ENCODE peak calls at places on chromosomes 2 and 18, in six cellular contexts. F is H9, S is IMR-90, G is mesenchymal stem cell, K is trophoblast cell, I is H1. M is an unnamed sample.
A peak's percentile ranks its signal among the peaks of the same experiment; 100 is the strongest.

GRCh38 chr2:190695739-190696138 is 46.9 kb downstream of the NAB1 start:
- DNase-seq in F (no peak), S (peak; percentile 17), G (no peak), K (no peak), I (no peak), M (no peak)

GRCh38 chr18:55790296-55790695 is 202.3 kb upstream of the TCF4 start:
- DNase-seq in F (no peak), S (peak; percentile 90), G (peak; percentile 83), K (peak; percentile 88), I (no peak), M (no peak)

GRCh38 chr18:59631583-59632181 is 65.5 kb downstream of the CCBE1 start:
- DNase-seq in F (peak; percentile 52), S (peak; percentile 58), G (peak; percentile 30), K (peak; percentile 61), I (peak; percentile 59), M (peak; percentile 49)

GRCh38 chr2:31434911-31435310 is 20.4 kb upstream of the XDH start:
- DNase-seq in F (no peak), S (peak; percentile 17), G (no peak), K (peak; percentile 5), I (no peak), M (no peak)

GRCh38 chr2:217231212-217231611 is 371.3 kb upstream of the TNP1 start:
- DNase-seq in F (no peak), S (peak; percentile 63), G (no peak), K (peak; percentile 40), I (no peak), M (no peak)

GRCh38 chr2:37084797-37085196 is 479 bp downstream of the GPATCH11 start:
- DNase-seq in F (no peak), S (no peak), G (no peak), K (no peak), I (no peak), M (no peak)

GRCh38 chr18:12598181-12598921 is 59.6 kb downstream of the SPIRE1 start:
- DNase-seq in F (no peak), S (peak; percentile 57), G (peak; percentile 48), K (peak; percentile 78), I (no peak), M (no peak)

GRCh38 chr2:3246928-3247714 is 130.5 kb downstream of the EIPR1 start:
- DNase-seq in F (no peak), S (no peak), G (no peak), K (no peak), I (no peak), M (no peak)

GRCh38 chr2:34104601-34105000 is 505.5 kb upstream of the FAM98A start:
- DNase-seq in F (no peak), S (peak; percentile 23), G (peak; percentile 17), K (no peak), I (no peak), M (no peak)

GRCh38 chr2:15082105-15083058 is 449.9 kb downstream of the LRATD1 start:
- DNase-seq in F (no peak), S (no peak), G (no peak), K (no peak), I (no peak), M (no peak)

GRCh38 chr2:72389447-72389846 is 241.8 kb upstream of the CYP26B1 start:
- DNase-seq in F (no peak), S (no peak), G (no peak), K (no peak), I (no peak), M (no peak)

GRCh38 chr2:60174146-60174545 is 379.3 kb downstream of the BCL11A start:
- DNase-seq in F (no peak), S (no peak), G (no peak), K (no peak), I (no peak), M (no peak)

GRCh38 chr2:162521871-162522655 is 178.1 kb downstream of the GCA start:
- DNase-seq in F (no peak), S (no peak), G (no peak), K (no peak), I (no peak), M (no peak)

GRCh38 chr18:26304511-26304910 is 78.3 kb downstream of the TAF4B start:
- DNase-seq in F (no peak), S (no peak), G (no peak), K (peak; percentile 54), I (no peak), M (no peak)

GRCh38 chr2:48145845-48146452 is 239.7 kb upstream of the FBXO11 start:
- DNase-seq in F (no peak), S (peak; percentile 30), G (peak; percentile 81), K (no peak), I (no peak), M (no peak)

GRCh38 chr18:74351354-74351753 is 35.7 kb downstream of the C18orf63 start:
- DNase-seq in F (no peak), S (peak; percentile 82), G (peak; percentile 45), K (peak; percentile 45), I (no peak), M (no peak)

GRCh38 chr18:50917021-50917420 is 38.1 kb downstream of the ME2 start:
- DNase-seq in F (no peak), S (peak; percentile 15), G (no peak), K (no peak), I (no peak), M (no peak)

GRCh38 chr2:176753752-176754474 is 458.7 kb upstream of the HNRNPA3 start:
- DNase-seq in F (no peak), S (no peak), G (no peak), K (no peak), I (no peak), M (no peak)

GRCh38 chr2:25673170-25674002 is at the start of gene DTNB:
- DNase-seq in F (peak; percentile 84), S (peak; percentile 54), G (peak; percentile 59), K (peak; percentile 82), I (peak; percentile 91), M (peak; percentile 84)

GRCh38 chr2:167900435-167900834 is 347.0 kb downstream of the STK39 start:
- DNase-seq in F (no peak), S (no peak), G (no peak), K (no peak), I (no peak), M (no peak)

GRCh38 chr2:98472961-98473746 is 28.5 kb downstream of the INPP4A start:
- DNase-seq in F (no peak), S (no peak), G (no peak), K (no peak), I (no peak), M (no peak)

GRCh38 chr2:128466377-128467175 is 147.9 kb upstream of the HS6ST1 start:
- DNase-seq in F (peak; percentile 13), S (no peak), G (no peak), K (no peak), I (peak; percentile 28), M (no peak)

GRCh38 chr2:197184959-197185586 is 125.5 kb downstream of the ANKRD44 start:
- DNase-seq in F (no peak), S (peak; percentile 29), G (no peak), K (no peak), I (no peak), M (peak; percentile 30)

GRCh38 chr18:53534695-53535094 is 689.8 kb downstream of the MBD2 start:
- DNase-seq in F (no peak), S (no peak), G (no peak), K (no peak), I (no peak), M (no peak)

GRCh38 chr18:53534203-53534602 is 690.3 kb downstream of the MBD2 start:
- DNase-seq in F (no peak), S (no peak), G (no peak), K (no peak), I (no peak), M (no peak)
- H3K27ac ChIP-seq in F (no peak overlapping the region), S (no peak overlapping the region), G (no peak overlapping the region), K (no peak overlapping the region), I (no peak overlapping the region), M (no peak overlapping the region)

DNA sequence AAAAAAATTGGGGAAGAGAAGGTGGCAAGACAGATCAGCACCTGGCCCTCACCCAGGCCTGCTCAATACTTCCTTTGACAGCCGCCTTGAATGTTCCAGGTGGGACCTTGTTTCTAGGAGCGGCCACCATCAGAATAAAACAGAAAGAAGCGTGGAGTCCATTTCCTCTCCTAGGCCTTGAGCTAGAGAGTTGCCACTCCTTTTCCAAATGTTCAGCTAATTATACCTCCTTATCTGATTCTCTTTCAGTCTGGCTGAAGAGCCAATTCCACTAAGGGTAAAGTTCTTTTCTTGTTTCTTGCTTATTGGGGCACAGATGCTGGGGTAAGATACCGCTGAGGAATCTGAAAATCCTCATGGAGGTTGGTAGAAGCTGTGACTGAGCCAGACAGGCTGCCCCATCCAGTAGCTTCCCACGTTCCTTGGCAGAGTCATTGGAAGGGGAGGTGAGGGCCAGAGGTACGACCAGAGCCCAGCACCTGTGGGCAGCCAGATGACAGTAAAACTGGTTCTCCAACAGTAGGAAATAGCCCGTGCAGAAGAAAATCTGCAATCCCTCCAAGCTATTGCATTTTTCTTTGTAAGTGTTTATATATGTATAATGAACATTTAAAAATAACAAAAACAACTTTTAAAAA is 51.5 kb downstream of the PLB1 start:
- DNase-seq in F (no peak), S (no peak), G (no peak), K (peak; percentile 65), I (no peak), M (no peak)
- H4K91ac ChIP-seq in F (no peak overlapping the region), S (no peak overlapping the region), G (no peak overlapping the region), K (no peak overlapping the region), I (no peak overlapping the region), M (no peak overlapping the region)

DNA sequence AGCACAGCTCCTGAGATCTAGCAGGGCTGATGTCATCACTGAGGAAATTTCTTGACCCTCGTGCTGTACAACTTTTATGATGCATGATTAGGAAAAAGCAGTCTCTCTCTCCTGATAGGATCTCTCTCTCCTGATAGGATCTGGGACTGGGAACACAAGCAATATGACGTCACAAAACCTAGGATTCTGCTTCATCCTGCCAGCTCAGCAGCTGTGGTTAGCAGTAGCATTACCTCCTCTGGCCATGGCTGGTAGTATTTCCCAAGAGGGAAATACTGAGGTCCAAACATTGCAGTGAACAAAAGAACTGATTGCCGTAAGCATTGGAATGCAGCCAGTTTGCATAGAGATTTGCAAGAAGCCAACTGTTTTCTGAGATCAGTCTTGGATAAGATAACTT is 521.2 kb upstream of the POU3F3 start:
- DNase-seq in F (peak; percentile 29), S (no peak), G (no peak), K (peak; percentile 90), I (no peak), M (no peak)
- H3K27ac ChIP-seq in F (no peak overlapping the region), S (no peak overlapping the region), G (no peak overlapping the region), K (peak overlapping the region; percentile 7), I (no peak overlapping the region), M (no peak overlapping the region)

DNA sequence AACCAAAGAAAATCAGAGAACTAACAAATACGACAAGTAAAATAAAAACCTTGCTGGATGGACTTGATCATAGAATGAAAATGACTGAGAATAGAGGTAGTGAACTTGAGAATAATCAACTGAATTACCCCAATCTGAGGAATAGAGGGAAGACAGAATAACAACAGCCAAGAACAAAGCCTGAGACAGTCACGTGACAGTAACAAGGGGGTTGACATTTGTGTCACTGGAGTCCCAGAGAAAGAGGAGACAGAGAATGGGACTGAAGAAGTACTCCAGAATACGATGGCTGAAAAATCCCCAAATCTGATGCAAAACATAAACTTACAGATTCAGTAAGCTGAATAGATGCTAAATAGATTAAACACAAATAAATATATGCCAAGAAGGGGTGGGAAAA is 248.5 kb upstream of the HDAC4 start:
- DNase-seq in F (no peak), S (no peak), G (no peak), K (no peak), I (no peak), M (no peak)
- H4K91ac ChIP-seq in F (no peak overlapping the region), S (no peak overlapping the region), G (no peak overlapping the region), K (no peak overlapping the region), I (no peak overlapping the region), M (no peak overlapping the region)

DNA sequence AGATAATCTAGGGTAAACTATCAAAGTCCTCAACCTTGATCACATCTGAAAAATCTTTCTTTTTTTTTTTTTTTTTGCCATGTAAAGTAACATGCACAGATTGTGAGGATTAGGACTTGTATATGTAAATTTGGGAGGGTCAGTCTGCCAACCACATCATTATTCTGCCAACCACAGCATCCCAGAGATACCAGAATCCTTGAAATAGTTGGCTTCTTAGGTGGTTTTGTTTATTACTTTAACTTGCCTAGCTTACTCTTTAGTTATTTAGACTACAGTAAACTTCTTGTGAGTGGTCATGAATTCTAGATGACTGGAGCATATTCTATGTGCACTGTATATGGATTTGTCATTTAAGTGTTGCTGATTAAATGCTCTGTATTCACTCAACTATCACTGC is 242.1 kb upstream of the RBMS1 start:
- DNase-seq in F (no peak), S (peak; percentile 27), G (no peak), K (no peak), I (no peak), M (no peak)
- H3K27ac ChIP-seq in F (no peak overlapping the region), S (no peak overlapping the region), G (no peak overlapping the region), K (no peak overlapping the region), I (no peak overlapping the region), M (no peak overlapping the region)